ENCODE peak calls at places on chromosomes 7 and 10, in five cellular contexts. Y is gastrocnemius medialis, Q is OCI-LY7, H is IMR-90, B is brain microvascular endothelial cell. G is an unnamed sample.

GRCh38 chr7:88132725-88133124 is 87.1 kb downstream of the SRI start:
- DNase-seq in Y (no peak), Q (peak; percentile 36), H (no peak), B (no peak), G (no peak)

GRCh38 chr10:93813507-93814465 is 56.0 kb downstream of the LGI1 start:
- DNase-seq in Y (no peak), Q (peak; percentile 56), H (peak; percentile 41), B (peak; percentile 20), G (peak; percentile 39)

GRCh38 chr10:133608855-133609254 is 17.7 kb downstream of the FRG2B start:
- DNase-seq in Y (no peak), Q (peak; percentile 53), H (no peak), B (no peak), G (no peak)

GRCh38 chr7:13830604-13830915 is 158.9 kb downstream of the ETV1 start:
- DNase-seq in Y (no peak), Q (no peak), H (peak; percentile 36), B (no peak), G (no peak)

GRCh38 chr10:93299195-93299594 is 182.9 kb downstream of the MYOF start:
- DNase-seq in Y (no peak), Q (no peak), H (no peak), B (no peak), G (no peak)

GRCh38 chr7:27141138-27141537 is 2.3 kb downstream of the HOXA5 start:
- DNase-seq in Y (no peak), Q (no peak), H (no peak), B (no peak), G (no peak)

GRCh38 chr10:130434446-130435385 is 298.5 kb downstream of the GLRX3 start:
- DNase-seq in Y (no peak), Q (no peak), H (no peak), B (no peak), G (no peak)

GRCh38 chr10:26621889-26622681 is 75.4 kb upstream of the PDSS1 start:
- DNase-seq in Y (peak; percentile 9), Q (no peak), H (peak; percentile 0), B (no peak), G (no peak)

DNA sequence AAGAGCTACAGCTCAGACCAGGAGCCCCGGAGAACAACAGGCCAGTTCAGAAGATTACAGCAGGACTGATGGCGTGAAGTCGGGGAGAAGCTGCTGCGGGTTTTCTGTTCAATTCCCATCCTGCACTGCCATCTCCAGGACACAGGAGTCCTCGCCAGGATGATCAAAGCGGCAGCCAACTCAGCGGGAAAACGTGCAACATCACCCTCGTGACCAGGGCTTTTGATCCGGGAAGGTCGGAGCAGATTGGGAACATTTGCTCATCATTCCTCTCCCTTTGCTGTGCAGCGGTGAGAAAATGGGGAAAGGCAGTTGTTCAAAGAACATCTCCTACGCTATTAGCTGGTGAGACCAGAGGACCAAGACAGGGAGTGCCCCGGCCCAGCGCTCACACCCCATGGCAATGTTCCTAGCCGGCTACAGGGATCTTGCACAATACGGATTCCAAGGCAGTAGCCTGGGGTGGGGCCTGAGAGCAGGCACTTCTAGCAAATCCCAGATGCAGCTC is 50.4 kb upstream of the FOXK1 start:
- DNase-seq in Y (peak; percentile 72), Q (no peak), H (peak; percentile 91), B (peak; percentile 84), G (no peak)
- H3K27ac ChIP-seq in Y (peak overlapping the region; percentile 74), Q (no peak overlapping the region), H (peak overlapping the region; percentile 85), B (no peak overlapping the region), G (no peak overlapping the region)

GRCh38 chr7:144454256-144455039 is 51.0 kb upstream of the NOBOX start:
- DNase-seq in Y (no peak), Q (no peak), H (no peak), B (no peak), G (no peak)
- TF ChIP-seq CTCF in Y (no peak), Q (peak; percentile 60), H (no peak), B (peak; percentile 38), G (no peak)

DNA sequence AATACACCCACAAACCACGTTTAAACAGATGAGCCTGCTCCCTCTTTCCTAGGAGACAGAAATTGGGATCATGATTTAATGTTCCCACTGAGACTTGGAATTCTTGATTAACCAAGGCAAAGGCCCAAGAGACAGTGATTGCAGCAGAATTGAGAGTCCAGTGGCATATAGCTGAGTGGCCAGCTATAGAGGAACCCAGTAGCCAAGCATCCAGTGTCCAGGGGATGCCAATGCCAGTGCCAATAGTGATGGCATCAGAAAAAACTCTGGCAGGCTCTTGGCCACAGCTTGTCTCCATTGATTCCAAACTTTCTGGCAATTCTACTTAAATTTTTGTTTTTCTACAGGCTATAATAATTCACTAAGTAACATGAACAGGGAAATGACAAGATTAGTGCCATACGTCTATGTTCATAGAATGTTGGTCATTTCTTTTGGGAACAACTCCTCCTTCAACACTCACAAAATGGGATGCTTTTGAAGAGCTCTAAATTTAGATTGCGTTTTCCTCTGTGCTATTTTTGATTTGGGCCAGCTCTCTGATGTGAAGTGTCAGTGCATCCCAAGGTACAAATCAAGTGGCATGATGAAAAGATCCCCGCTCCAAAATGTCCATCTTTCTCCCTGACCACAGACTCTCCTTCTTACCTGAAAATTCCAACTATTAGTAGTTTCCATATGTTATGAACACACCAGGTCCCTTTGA is 83.1 kb upstream of the A1CF start:
- DNase-seq in Y (no peak), Q (no peak), H (no peak), B (no peak), G (no peak)
- H3K27ac ChIP-seq in Y (no peak overlapping the region), Q (no peak overlapping the region), H (no peak overlapping the region), B (no peak overlapping the region), G (no peak overlapping the region)

GRCh38 chr10:100570518-100570865 is 34.7 kb downstream of the HIF1AN start:
- DNase-seq in Y (no peak), Q (no peak), H (no peak), B (no peak), G (no peak)

GRCh38 chr10:100567249-100567648 is 31.5 kb downstream of the HIF1AN start:
- DNase-seq in Y (no peak), Q (no peak), H (no peak), B (no peak), G (no peak)

GRCh38 chr10:100569687-100570517 is 34.2 kb downstream of the HIF1AN start:
- DNase-seq in Y (no peak), Q (peak; percentile 10), H (no peak), B (no peak), G (no peak)

GRCh38 chr10:100567826-100568225 is 32.1 kb downstream of the HIF1AN start:
- DNase-seq in Y (no peak), Q (no peak), H (no peak), B (no peak), G (no peak)

DNA sequence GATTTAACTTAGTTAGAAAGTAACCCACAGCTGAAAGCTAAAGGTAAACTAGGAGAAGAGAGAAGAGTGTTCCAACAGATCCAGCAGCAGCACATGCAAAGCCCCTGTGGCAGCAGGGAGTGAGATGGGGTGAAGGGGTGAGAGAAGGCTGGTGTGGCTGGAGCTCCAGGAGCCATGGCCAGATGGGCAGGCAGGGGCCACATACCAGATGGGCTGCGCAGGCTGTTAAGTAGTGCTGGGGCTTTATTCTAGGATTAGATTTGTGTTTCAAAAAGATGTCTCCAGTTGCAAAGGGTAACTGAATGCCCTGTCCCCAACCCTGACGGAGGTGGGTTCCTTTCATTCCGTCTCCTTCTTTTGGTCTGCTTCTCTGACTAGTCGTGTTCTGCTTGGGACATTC is 33.2 kb downstream of the HIF1AN start:
- DNase-seq in Y (no peak), Q (no peak), H (no peak), B (no peak), G (no peak)
- TF ChIP-seq CTCF in Y (no peak), Q (no peak), H (no peak), B (no peak), G (no peak)

GRCh38 chr7:2714636-2715035 is 26.6 kb downstream of the AMZ1 start:
- DNase-seq in Y (no peak), Q (no peak), H (no peak), B (no peak), G (no peak)
- H3K27ac ChIP-seq in Y (no peak overlapping the region), Q (no peak overlapping the region), H (no peak overlapping the region), B (no peak overlapping the region), G (no peak overlapping the region)

DNA sequence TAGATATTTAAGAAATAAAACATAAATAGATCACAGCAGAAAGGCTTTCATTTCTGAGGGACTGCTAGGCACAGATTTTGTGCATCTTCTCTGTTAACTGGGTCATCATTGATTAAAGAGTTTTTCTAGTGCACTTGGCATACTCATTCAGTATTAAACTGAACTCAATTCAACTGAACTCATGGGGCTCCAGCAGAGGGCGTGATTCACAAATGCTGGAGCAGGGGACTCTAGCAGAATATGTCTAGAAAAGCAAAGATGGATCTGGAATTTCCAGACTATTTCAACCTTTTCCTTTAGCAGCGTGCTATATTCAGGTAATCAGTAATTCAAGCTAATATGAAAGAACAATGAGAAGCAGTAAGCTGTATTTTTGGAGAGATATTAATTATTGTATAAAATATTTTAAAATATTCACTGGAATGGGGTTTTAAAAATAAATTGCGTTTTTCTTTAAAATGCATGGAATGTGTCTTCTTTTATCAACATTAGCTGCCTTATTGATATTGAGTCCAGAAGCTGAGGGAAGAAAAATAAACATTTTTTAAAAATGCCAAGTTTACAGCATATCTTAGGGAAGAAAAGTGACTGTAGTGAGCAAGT is 296.8 kb upstream of the CACNA2D1 start:
- DNase-seq in Y (no peak), Q (peak; percentile 56), H (peak; percentile 72), B (peak; percentile 69), G (no peak)
- TF ChIP-seq CTCF in Y (no peak), Q (peak; percentile 81), H (peak; percentile 78), B (peak; percentile 90), G (no peak)

DNA sequence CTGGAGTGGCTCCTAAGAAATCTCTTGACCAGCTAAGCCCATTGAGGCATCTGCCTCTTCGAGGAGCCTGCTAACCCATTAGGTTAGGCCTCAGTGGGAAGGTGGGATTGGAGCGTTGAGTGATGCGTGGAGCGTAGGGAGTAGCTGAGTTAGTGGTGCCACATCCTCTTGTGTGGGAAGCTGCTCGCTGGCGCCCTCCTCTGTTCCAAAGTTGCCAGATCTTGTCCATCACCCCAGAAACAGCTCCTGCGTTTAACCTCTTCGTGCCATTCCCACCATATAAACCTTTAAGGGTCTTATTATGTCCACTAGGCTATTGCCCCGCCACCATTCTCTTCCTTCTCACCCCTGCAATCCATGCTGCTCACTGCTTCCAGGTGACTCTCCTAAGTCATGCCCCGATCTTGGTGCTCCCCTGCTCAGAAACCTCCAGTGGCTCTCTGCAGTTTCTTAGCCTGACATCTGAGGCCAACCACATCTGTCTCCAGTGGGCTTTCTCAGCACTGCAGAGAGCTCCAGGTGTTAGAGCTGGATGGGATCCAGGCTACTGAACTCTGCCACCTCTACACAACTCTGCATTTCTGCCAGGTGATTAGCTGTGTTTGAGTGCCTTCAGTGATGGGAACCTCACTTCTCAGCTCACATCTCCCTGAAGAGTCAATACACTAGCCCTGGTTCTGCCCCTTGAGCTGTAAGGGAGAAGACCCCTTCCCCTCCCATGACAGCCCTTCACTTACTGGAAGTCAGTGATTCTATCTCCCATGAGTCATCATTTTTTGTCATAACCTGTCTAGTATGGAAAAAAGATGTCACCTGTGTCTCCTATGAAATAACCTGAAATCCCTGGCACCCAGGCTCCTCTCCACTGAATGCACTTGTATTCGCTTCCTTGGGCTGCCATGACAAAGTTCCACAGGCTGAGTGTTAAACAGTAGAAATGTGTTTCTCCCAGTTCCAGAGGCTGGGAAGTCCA is 65.0 kb upstream of the FGFR2 start:
- DNase-seq in Y (no peak), Q (peak; percentile 1), H (no peak), B (no peak), G (no peak)
- H3K27ac ChIP-seq in Y (no peak overlapping the region), Q (no peak overlapping the region), H (no peak overlapping the region), B (no peak overlapping the region), G (no peak overlapping the region)

G was measured in CD4-positive, alpha-beta T cell.